ENCODE peak calls at places on chromosomes 16 and 17, in six cellular contexts. H is esophagus squamous epithelium, U is Peyer's patch, R is adrenal gland, L is stomach, N is transverse colon. T is an unnamed sample.
A peak's percentile ranks its signal among the peaks of the same experiment; 100 is the strongest.

GRCh38 chr16:63061319-63061718 is 1025.1 kb upstream of the CDH8 start:
- DNase-seq in R (peak; percentile 19), U (no peak), L (no peak), H (no peak), N (no peak), T (peak; percentile 57)

GRCh38 chr16:22381392-22381791 is 7.0 kb upstream of the CDR2 start:
- DNase-seq in L (no peak), N (no peak), U (no peak), H (no peak), R (no peak), T (no peak)

GRCh38 chr17:5651348-5651747 is 67.0 kb upstream of the NLRP1 start:
- DNase-seq in R (no peak), N (no peak), U (no peak), H (no peak), L (no peak), T (no peak)

GRCh38 chr16:50011707-50012106 is 13.3 kb upstream of the CNEP1R1 start:
- DNase-seq in H (no peak), R (no peak), N (no peak), U (no peak), L (no peak), T (no peak)

GRCh38 chr16:84497418-84497817 is 7.0 kb downstream of the MEAK7 start:
- DNase-seq in U (peak; percentile 6), H (no peak), R (no peak), N (no peak), L (no peak), T (no peak)

GRCh38 chr17:38917259-38917658 is 8.2 kb upstream of the LASP1NB start:
- DNase-seq in H (no peak), U (peak; percentile 24), L (no peak), R (no peak), N (no peak), T (no peak)

GRCh38 chr17:36510636-36511035 is 24.0 kb downstream of the MYO19 start:
- DNase-seq in N (no peak), R (no peak), L (no peak), U (no peak), H (no peak), T (no peak)

GRCh38 chr17:52158450-52159042 is at the start of gene CA10:
- DNase-seq in L (no peak), U (no peak), H (no peak), R (no peak), N (no peak), T (no peak)

GRCh38 chr16:55033225-55034156 is 102.8 kb downstream of the IRX5 start:
- DNase-seq in L (no peak), N (no peak), H (no peak), U (peak; percentile 38), R (no peak), T (peak; percentile 49)

GRCh38 chr16:80936410-80936809 is 70.3 kb downstream of the CMC2 start:
- DNase-seq in R (no peak), N (no peak), L (no peak), U (no peak), H (no peak), T (no peak)

GRCh38 chr17:48021964-48022363 is 15.6 kb downstream of the COPZ2 start:
- DNase-seq in R (no peak), H (no peak), U (no peak), L (no peak), N (no peak), T (no peak)

GRCh38 chr17:48022906-48023305 is 14.7 kb downstream of the COPZ2 start:
- DNase-seq in N (no peak), U (no peak), L (no peak), R (no peak), H (no peak), T (no peak)

GRCh38 chr17:48025040-48025903 is 12.3 kb downstream of the COPZ2 start:
- DNase-seq in U (peak; percentile 99), L (peak; percentile 98), N (peak; percentile 98), H (peak; percentile 86), R (peak; percentile 98), T (peak; percentile 100)

GRCh38 chr17:48024149-48025039 is 13.2 kb downstream of the COPZ2 start:
- DNase-seq in N (peak; percentile 70), H (no peak), U (peak; percentile 71), L (peak; percentile 57), R (peak; percentile 57), T (peak; percentile 90)

DNA sequence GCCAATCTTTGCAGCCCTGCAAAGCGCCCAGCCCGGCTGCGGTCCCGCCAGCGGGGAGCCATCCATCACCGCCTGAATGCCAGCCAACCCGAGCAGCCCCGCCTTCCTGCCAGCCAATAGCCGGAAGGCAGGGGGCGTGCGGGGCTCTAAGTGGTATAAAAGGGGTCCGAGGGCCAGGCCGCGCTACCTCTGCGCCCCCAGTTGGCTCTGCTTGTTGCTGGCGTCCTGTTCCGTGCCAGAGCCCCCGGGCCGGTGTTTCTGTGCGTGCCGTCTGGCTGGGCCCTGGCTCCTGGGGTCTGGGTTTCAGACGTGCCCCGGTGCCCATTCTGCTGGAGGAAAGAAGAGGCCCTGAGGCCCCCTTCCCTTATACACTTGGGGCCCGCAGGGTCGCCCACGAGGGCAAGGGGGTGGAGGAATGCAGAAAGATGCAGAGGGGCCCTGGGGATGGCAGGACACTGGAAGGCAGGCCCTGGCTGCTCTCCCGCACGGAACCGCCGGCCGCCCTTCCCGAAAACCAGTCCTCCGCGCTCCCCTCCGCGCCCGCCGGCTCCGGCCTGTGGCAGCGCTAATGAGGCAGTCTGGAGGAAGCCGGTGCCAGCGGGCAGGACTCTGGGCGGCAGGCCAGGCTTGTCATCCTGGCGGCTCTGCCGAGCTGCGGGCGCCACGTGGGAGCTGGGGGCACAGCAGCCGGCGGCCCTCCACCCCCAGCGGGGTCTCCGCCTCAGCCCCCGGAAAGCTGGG is 14.0 kb downstream of the COPZ2 start:
- DNase-seq in H (peak; percentile 19), L (peak; percentile 92), N (peak; percentile 84), U (peak; percentile 81), R (peak; percentile 91), T (peak; percentile 92)
- TF ChIP-seq POLR2A in H (no peak), L (no peak), N (no peak), U (no peak), R (no peak), T (no peak)

DNA sequence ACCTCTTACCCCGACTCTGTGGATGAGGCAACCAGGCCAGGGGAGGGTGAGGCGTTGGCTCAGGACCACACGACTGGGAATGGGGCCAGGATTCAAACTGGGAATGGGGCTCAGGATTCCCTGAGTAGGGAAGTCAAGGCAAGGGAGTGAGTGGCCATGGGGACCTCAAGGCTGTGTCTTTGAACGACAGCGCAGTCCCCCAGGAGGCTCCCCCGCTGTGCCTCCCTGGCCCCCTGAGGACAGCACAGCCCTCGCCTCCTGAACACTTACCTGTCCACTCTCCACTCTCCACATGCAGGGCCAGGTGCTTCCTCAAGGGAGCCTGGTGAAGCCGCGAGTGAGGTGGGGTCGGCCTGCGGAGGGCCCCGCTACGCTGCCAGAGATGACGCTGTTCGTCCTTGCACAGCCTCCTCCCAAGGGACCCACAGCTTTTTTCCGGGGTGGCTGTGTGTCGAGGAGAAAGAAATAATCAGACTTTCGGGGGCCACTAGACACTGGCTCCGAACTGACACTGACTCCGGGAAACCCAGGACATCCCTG is 6.9 kb downstream of the ZNF469 start:
- DNase-seq in U (no peak), R (no peak), N (no peak), H (no peak), L (no peak), T (no peak)
- H3K27me3 ChIP-seq in U (no peaks in the 10 kb centered on the region), R (no peaks in the 10 kb centered on the region), N (peaks cover 42% of the 10 kb centered on the region), H (no peaks in the 10 kb centered on the region), L (peaks cover 79% of the 10 kb centered on the region), T (peaks cover 84% of the 10 kb centered on the region)

GRCh38 chr16:24572069-24572468 is 32.7 kb downstream of the RBBP6 start:
- DNase-seq in R (no peak), U (no peak), L (no peak), N (no peak), H (no peak), T (no peak)
- H3K36me3 ChIP-seq in R (peaks cover 53% of the 10 kb centered on the region), U (peaks cover 7% of the 10 kb centered on the region), L (peaks cover 50% of the 10 kb centered on the region), N (peaks cover under 1% of the 10 kb centered on the region), H (peaks cover 56% of the 10 kb centered on the region), T (peaks cover 50% of the 10 kb centered on the region)

GRCh38 chr17:79792984-79793923 is 3.6 kb downstream of the CBX8 start:
- DNase-seq in L (no peak), H (no peak), R (no peak), N (no peak), U (no peak), T (no peak)
- TF ChIP-seq POLR2A in L (no peak), H (no peak), R (no peak), N (no peak), U (no peak), T (no peak)

GRCh38 chr16:86022381-86022960 is 123.5 kb downstream of the IRF8 start:
- DNase-seq in L (no peak), H (no peak), R (no peak), N (no peak), U (peak; percentile 36), T (no peak)
- H3K27me3 ChIP-seq in L (peaks cover 28% of the 10 kb centered on the region), H (no peaks in the 10 kb centered on the region), R (no peaks in the 10 kb centered on the region), N (no peaks in the 10 kb centered on the region), U (no peaks in the 10 kb centered on the region), T (peaks cover 6% of the 10 kb centered on the region)